ENCODE peak calls at places on chromosome 12, in seven cellular contexts. I is activated effector memory CD4-positive, alpha-beta T cell treated with anti-CD3 and anti-CD28 coated beads, Interleukin-2, amount 50 U/mL, for 16 hours; N is cardiac muscle cell; F is activated CD4-positive, alpha-beta T cell treated with anti-CD3 and anti-CD28 coated beads, Interleukin-2, amount 50 U/mL, for 1 hour; S is T-cell; H is KBM-7; O is epithelial cell of esophagus. Z is an unnamed sample.

GRCh38 chr12:68788554-68789143 is 19.3 kb upstream of the MDM2 start:
- DNase-seq in S (no peak), I (no peak), H (no peak), F (no peak), O (no peak), N (no peak), Z (no peak)

GRCh38 chr12:49632401-49632800 is 9.0 kb downstream of the PRPF40B start:
- DNase-seq in S (no peak), I (no peak), O (no peak), F (no peak), H (no peak), N (no peak), Z (no peak)

GRCh38 chr12:116559080-116559329 is 176 bp upstream of the MAP1LC3B2 start:
- DNase-seq in S (no peak), H (no peak), F (no peak), I (no peak), O (no peak), N (no peak), Z (no peak)

GRCh38 chr12:79238246-79238645 is 373.7 kb downstream of the SYT1 start:
- DNase-seq in F (no peak), I (no peak), H (no peak), N (no peak), O (no peak), S (no peak), Z (no peak)

GRCh38 chr12:74602881-74603523 is 65.4 kb downstream of the ATXN7L3B start:
- DNase-seq in O (no peak), S (no peak), N (no peak), I (no peak), H (no peak), F (no peak), Z (no peak)

GRCh38 chr12:85920324-85920947 is 46.3 kb downstream of the NTS start:
- DNase-seq in O (peak), H (peak), I (no peak), F (no peak), S (no peak), N (peak), Z (peak)

GRCh38 chr12:1277905-1278304 is 286.9 kb downstream of the ERC1 start:
- DNase-seq in H (no peak), I (no peak), N (peak), O (no peak), F (no peak), S (peak), Z (no peak)

GRCh38 chr12:102833687-102834435 is 83.2 kb downstream of the PAH start:
- DNase-seq in I (no peak), H (peak), F (no peak), S (no peak), O (peak), N (peak), Z (no peak)

GRCh38 chr12:51419473-51420228 is 5.0 kb upstream of the SLC4A8 start:
- DNase-seq in I (no peak), F (no peak), N (peak), H (peak), S (no peak), O (peak), Z (peak)

GRCh38 chr12:24487606-24488005 is 461.3 kb downstream of the BCAT1 start:
- DNase-seq in N (no peak), O (no peak), H (no peak), S (no peak), I (no peak), F (no peak), Z (no peak)

GRCh38 chr12:1918875-1919236 is 404 bp upstream of the CACNA2D4 start:
- DNase-seq in N (no peak), S (no peak), O (no peak), H (no peak), F (no peak), I (no peak), Z (no peak)

GRCh38 chr12:12470751-12471300 is 91.8 kb downstream of the DUSP16 start:
- DNase-seq in O (peak), I (no peak), F (no peak), S (no peak), H (no peak), N (no peak), Z (no peak)

GRCh38 chr12:54352022-54352531 is 12.2 kb downstream of the GPR84 start:
- DNase-seq in I (peak), F (peak), O (no peak), S (peak), H (no peak), N (peak), Z (peak)

GRCh38 chr12:13661005-13661887 is 320.2 kb downstream of the GRIN2B start:
- DNase-seq in F (no peak), H (peak), S (no peak), O (peak), N (peak), I (no peak), Z (peak)

GRCh38 chr12:122596838-122597237 is 69.8 kb downstream of the KNTC1 start:
- DNase-seq in I (no peak), S (no peak), H (no peak), F (no peak), N (no peak), O (no peak), Z (no peak)

GRCh38 chr12:15701721-15702156 is 87.4 kb downstream of the EPS8 start:
- DNase-seq in O (peak), N (no peak), I (no peak), F (no peak), H (no peak), S (no peak), Z (no peak)

GRCh38 chr12:127399451-127399850 is 867.5 kb upstream of the TMEM132C start:
- DNase-seq in S (no peak), F (no peak), N (no peak), I (no peak), O (no peak), H (no peak), Z (no peak)

GRCh38 chr12:1544991-1545700 is 49.2 kb downstream of the FBXL14 start:
- DNase-seq in H (peak), S (no peak), I (peak), N (no peak), F (no peak), O (no peak), Z (no peak)

GRCh38 chr12:25843976-25844375 is 114.5 kb upstream of the RASSF8 start:
- DNase-seq in S (no peak), N (no peak), O (no peak), H (no peak), F (no peak), I (no peak), Z (no peak)

GRCh38 chr12:109951136-109951535 is 45.0 kb downstream of the GIT2 start:
- DNase-seq in I (no peak), N (no peak), F (no peak), H (no peak), O (peak), S (no peak), Z (no peak)

GRCh38 chr12:69240625-69240984 is 1.2 kb downstream of the CPSF6 start:
- DNase-seq in N (peak), F (peak), H (no peak), O (peak), I (peak), S (peak), Z (peak)

GRCh38 chr12:753401-754237 is 1.2 kb downstream of the WNK1 start:
- DNase-seq in F (peak), O (no peak), H (peak), N (peak), I (peak), S (peak), Z (peak)

GRCh38 chr12:2588345-2588744 is 206.4 kb upstream of the FKBP4 start:
- DNase-seq in H (no peak), O (no peak), I (no peak), F (no peak), N (no peak), S (no peak), Z (no peak)

GRCh38 chr12:541676-542289 is 82.0 kb downstream of the B4GALNT3 start:
- DNase-seq in I (no peak), F (no peak), S (no peak), N (peak), H (no peak), O (peak), Z (peak)